ENCODE peak calls at places on chromosomes 6 and 20, in eight cellular contexts. One of them, this sample, is unnamed.

GRCh38 chr6:158642097-158642601 is 2.4 kb downstream of the DYNLT1 start:
- DNase-seq in HCT116: no peak
- DNase-seq in fibroblast of lung: peak; percentile 92
- DNase-seq in MM.1S: no peak
- DNase-seq in H9: no peak
- DNase-seq in K562: no peak
- DNase-seq in colonic mucosa: peak; percentile 16
- DNase-seq in PC-3: peak; percentile 93
- DNase-seq in this sample: no peak

GRCh38 chr6:39499053-39499452 is 176.6 kb upstream of the KCNK16 start:
- DNase-seq in HCT116: no peak
- DNase-seq in fibroblast of lung: no peak
- DNase-seq in MM.1S: no peak
- DNase-seq in H9: no peak
- DNase-seq in K562: no peak
- DNase-seq in colonic mucosa: no peak
- DNase-seq in PC-3: no peak
- DNase-seq in this sample: no peak

GRCh38 chr6:116536216-116536621 is 9.3 kb downstream of the TRAPPC3L start:
- DNase-seq in HCT116: peak; percentile 64
- DNase-seq in fibroblast of lung: peak; percentile 78
- DNase-seq in MM.1S: peak; percentile 72
- DNase-seq in H9: no peak
- DNase-seq in K562: peak; percentile 57
- DNase-seq in colonic mucosa: peak; percentile 27
- DNase-seq in PC-3: peak; percentile 75
- DNase-seq in this sample: no peak

GRCh38 chr6:115360602-115361325 is 699.9 kb downstream of the FRK start:
- DNase-seq in HCT116: no peak
- DNase-seq in fibroblast of lung: no peak
- DNase-seq in MM.1S: no peak
- DNase-seq in H9: no peak
- DNase-seq in K562: no peak
- DNase-seq in colonic mucosa: no peak
- DNase-seq in PC-3: no peak
- DNase-seq in this sample: no peak

GRCh38 chr6:37819802-37820712 is 530 bp downstream of the ZFAND3 start:
- DNase-seq in HCT116: peak; percentile 29
- DNase-seq in fibroblast of lung: peak; percentile 70
- DNase-seq in MM.1S: peak; percentile 16
- DNase-seq in H9: peak; percentile 40
- DNase-seq in K562: peak; percentile 44
- DNase-seq in colonic mucosa: peak; percentile 65
- DNase-seq in PC-3: peak; percentile 68
- DNase-seq in this sample: peak; percentile 90

GRCh38 chr6:85669735-85670194 is 27.1 kb upstream of the SYNCRIP start:
- DNase-seq in HCT116: no peak
- DNase-seq in fibroblast of lung: peak; percentile 31
- DNase-seq in MM.1S: peak; percentile 77
- DNase-seq in H9: peak; percentile 54
- DNase-seq in K562: no peak
- DNase-seq in colonic mucosa: no peak
- DNase-seq in PC-3: peak; percentile 37
- DNase-seq in this sample: no peak

GRCh38 chr6:107490568-107491058 is 696 bp downstream of the SOBP start:
- DNase-seq in HCT116: no peak
- DNase-seq in fibroblast of lung: no peak
- DNase-seq in MM.1S: no peak
- DNase-seq in H9: no peak
- DNase-seq in K562: no peak
- DNase-seq in colonic mucosa: no peak
- DNase-seq in PC-3: no peak
- DNase-seq in this sample: no peak

GRCh38 chr6:19839788-19840187 is 2.6 kb downstream of the ID4 start:
- DNase-seq in HCT116: no peak
- DNase-seq in fibroblast of lung: no peak
- DNase-seq in MM.1S: no peak
- DNase-seq in H9: no peak
- DNase-seq in K562: no peak
- DNase-seq in colonic mucosa: no peak
- DNase-seq in PC-3: no peak
- DNase-seq in this sample: no peak

GRCh38 chr20:45968801-45969711 is 2.9 kb downstream of the ZNF335 start:
- DNase-seq in HCT116: no peak
- DNase-seq in fibroblast of lung: no peak
- DNase-seq in MM.1S: no peak
- DNase-seq in H9: peak; percentile 25
- DNase-seq in K562: no peak
- DNase-seq in colonic mucosa: no peak
- DNase-seq in PC-3: no peak
- DNase-seq in this sample: peak; percentile 76

GRCh38 chr20:49508435-49509199 is 26.1 kb upstream of the KCNB1 start:
- DNase-seq in HCT116: peak; percentile 28
- DNase-seq in fibroblast of lung: peak; percentile 55
- DNase-seq in MM.1S: peak; percentile 39
- DNase-seq in H9: peak; percentile 39
- DNase-seq in K562: peak; percentile 51
- DNase-seq in colonic mucosa: no peak
- DNase-seq in PC-3: peak; percentile 80
- DNase-seq in this sample: no peak

GRCh38 chr20:50992733-50993457 is 30.0 kb downstream of the KCNG1 start:
- DNase-seq in HCT116: peak; percentile 93
- DNase-seq in fibroblast of lung: peak; percentile 76
- DNase-seq in MM.1S: peak; percentile 72
- DNase-seq in H9: peak; percentile 94
- DNase-seq in K562: peak; percentile 94
- DNase-seq in colonic mucosa: peak; percentile 74
- DNase-seq in PC-3: peak; percentile 98
- DNase-seq in this sample: no peak

GRCh38 chr6:2432258-2432657 is 186.9 kb upstream of the GMDS start:
- DNase-seq in HCT116: peak; percentile 26
- DNase-seq in fibroblast of lung: peak; percentile 87
- DNase-seq in MM.1S: no peak
- DNase-seq in H9: no peak
- DNase-seq in K562: no peak
- DNase-seq in colonic mucosa: no peak
- DNase-seq in PC-3: peak; percentile 93
- DNase-seq in this sample: no peak

GRCh38 chr6:39530201-39530759 is 194.9 kb downstream of the KIF6 start:
- DNase-seq in HCT116: no peak
- DNase-seq in fibroblast of lung: peak; percentile 31
- DNase-seq in MM.1S: peak; percentile 87
- DNase-seq in H9: no peak
- DNase-seq in K562: no peak
- DNase-seq in colonic mucosa: no peak
- DNase-seq in PC-3: peak; percentile 12
- DNase-seq in this sample: no peak

GRCh38 chr6:144360401-144360800 is 75.3 kb downstream of the UTRN start:
- DNase-seq in HCT116: no peak
- DNase-seq in fibroblast of lung: no peak
- DNase-seq in MM.1S: no peak
- DNase-seq in H9: peak; percentile 53
- DNase-seq in K562: no peak
- DNase-seq in colonic mucosa: no peak
- DNase-seq in PC-3: peak; percentile 26
- DNase-seq in this sample: no peak

GRCh38 chr20:41170386-41171105 is 33.2 kb downstream of the PLCG1 start:
- DNase-seq in HCT116: no peak
- DNase-seq in fibroblast of lung: no peak
- DNase-seq in MM.1S: no peak
- DNase-seq in H9: no peak
- DNase-seq in K562: no peak
- DNase-seq in colonic mucosa: peak; percentile 13
- DNase-seq in PC-3: no peak
- DNase-seq in this sample: no peak

GRCh38 chr6:41736207-41736710 is 851 bp upstream of the TFEB start:
- DNase-seq in HCT116: no peak
- DNase-seq in fibroblast of lung: no peak
- DNase-seq in MM.1S: no peak
- DNase-seq in H9: peak; percentile 43
- DNase-seq in K562: peak; percentile 51
- DNase-seq in colonic mucosa: no peak
- DNase-seq in PC-3: no peak
- DNase-seq in this sample: no peak
- H3K9ac ChIP-seq in HCT116: no peak overlapping the region
- H3K9ac ChIP-seq in fibroblast of lung: no peak overlapping the region
- H3K9ac ChIP-seq in MM.1S: no peak overlapping the region
- H3K9ac ChIP-seq in H9: no peak overlapping the region
- H3K9ac ChIP-seq in K562: peak overlapping the region; percentile 14
- H3K9ac ChIP-seq in colonic mucosa: peak overlapping the region; percentile 12
- H3K9ac ChIP-seq in PC-3: no peak overlapping the region
- H3K9ac ChIP-seq in this sample: no peak overlapping the region

GRCh38 chr6:32976334-32977069 is 8.1 kb downstream of the BRD2 start:
- DNase-seq in HCT116: no peak
- DNase-seq in fibroblast of lung: no peak
- DNase-seq in MM.1S: no peak
- DNase-seq in H9: no peak
- DNase-seq in K562: no peak
- DNase-seq in colonic mucosa: no peak
- DNase-seq in PC-3: no peak
- DNase-seq in this sample: no peak

GRCh38 chr6:32975886-32976285 is 7.5 kb downstream of the BRD2 start:
- DNase-seq in HCT116: no peak
- DNase-seq in fibroblast of lung: no peak
- DNase-seq in MM.1S: no peak
- DNase-seq in H9: no peak
- DNase-seq in K562: no peak
- DNase-seq in colonic mucosa: no peak
- DNase-seq in PC-3: no peak
- DNase-seq in this sample: no peak

GRCh38 chr6:32973934-32974333 is 5.5 kb downstream of the BRD2 start:
- DNase-seq in HCT116: no peak
- DNase-seq in fibroblast of lung: peak; percentile 72
- DNase-seq in MM.1S: peak; percentile 55
- DNase-seq in H9: no peak
- DNase-seq in K562: peak; percentile 65
- DNase-seq in colonic mucosa: peak; percentile 64
- DNase-seq in PC-3: peak; percentile 28
- DNase-seq in this sample: no peak

GRCh38 chr6:32973144-32973854 is 4.9 kb downstream of the BRD2 start:
- DNase-seq in HCT116: no peak
- DNase-seq in fibroblast of lung: no peak
- DNase-seq in MM.1S: peak; percentile 49
- DNase-seq in H9: no peak
- DNase-seq in K562: no peak
- DNase-seq in colonic mucosa: peak; percentile 60
- DNase-seq in PC-3: peak; percentile 27
- DNase-seq in this sample: peak; percentile 77

DNA sequence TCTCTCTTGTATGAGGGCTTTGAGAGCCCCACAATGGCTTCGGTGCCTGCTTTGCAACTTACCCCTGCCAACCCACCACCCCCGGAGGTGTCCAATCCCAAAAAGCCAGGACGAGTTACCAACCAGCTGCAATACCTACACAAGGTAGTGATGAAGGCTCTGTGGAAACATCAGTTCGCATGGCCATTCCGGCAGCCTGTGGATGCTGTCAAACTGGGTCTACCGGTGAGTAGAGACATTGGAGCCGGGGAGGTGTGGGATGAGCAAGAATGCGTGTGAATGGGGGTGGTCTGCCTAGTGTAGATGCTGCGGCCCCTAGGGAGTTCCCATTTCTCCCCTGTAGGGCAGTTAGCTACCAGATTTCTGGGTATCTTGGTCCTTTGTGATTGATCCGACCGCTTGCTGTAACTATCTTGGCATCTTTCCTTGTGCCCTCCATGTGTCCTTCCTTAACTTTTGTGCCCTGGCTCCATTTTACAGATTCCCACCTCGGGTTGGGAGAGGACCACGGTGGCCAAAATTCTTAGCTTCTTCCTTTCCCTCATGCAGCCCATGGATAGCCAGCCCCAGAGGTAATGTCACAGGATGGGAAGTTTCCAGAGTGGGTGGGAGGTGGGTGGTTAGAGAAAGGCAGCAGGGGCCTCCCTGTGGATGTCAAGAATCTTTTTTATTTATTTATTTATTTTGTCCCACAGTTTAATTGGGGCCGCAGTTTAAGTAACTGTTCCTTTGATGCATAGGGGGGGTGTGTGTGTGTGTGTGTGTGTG is 6.3 kb downstream of the BRD2 start:
- DNase-seq in HCT116: no peak
- DNase-seq in fibroblast of lung: no peak
- DNase-seq in MM.1S: no peak
- DNase-seq in H9: no peak
- DNase-seq in K562: no peak
- DNase-seq in colonic mucosa: no peak
- DNase-seq in PC-3: no peak
- DNase-seq in this sample: no peak
- H3K9ac ChIP-seq in HCT116: peak overlapping the region; percentile 94
- H3K9ac ChIP-seq in fibroblast of lung: peak overlapping the region; percentile 51
- H3K9ac ChIP-seq in MM.1S: peak overlapping the region; percentile 92
- H3K9ac ChIP-seq in H9: peak overlapping the region; percentile 57
- H3K9ac ChIP-seq in K562: peak overlapping the region; percentile 90
- H3K9ac ChIP-seq in colonic mucosa: peak overlapping the region; percentile 97
- H3K9ac ChIP-seq in PC-3: peak overlapping the region; percentile 82
- H3K9ac ChIP-seq in this sample: peak overlapping the region; percentile 75

GRCh38 chr20:35369804-35370203 is 42.0 kb downstream of the UQCC1 start:
- DNase-seq in HCT116: no peak
- DNase-seq in fibroblast of lung: peak; percentile 30
- DNase-seq in MM.1S: no peak
- DNase-seq in H9: no peak
- DNase-seq in K562: no peak
- DNase-seq in colonic mucosa: no peak
- DNase-seq in PC-3: no peak
- DNase-seq in this sample: no peak

GRCh38 chr20:35368616-35369423 is 43.0 kb downstream of the UQCC1 start:
- DNase-seq in HCT116: no peak
- DNase-seq in fibroblast of lung: no peak
- DNase-seq in MM.1S: peak; percentile 19
- DNase-seq in H9: peak; percentile 31
- DNase-seq in K562: no peak
- DNase-seq in colonic mucosa: no peak
- DNase-seq in PC-3: no peak
- DNase-seq in this sample: no peak

DNA sequence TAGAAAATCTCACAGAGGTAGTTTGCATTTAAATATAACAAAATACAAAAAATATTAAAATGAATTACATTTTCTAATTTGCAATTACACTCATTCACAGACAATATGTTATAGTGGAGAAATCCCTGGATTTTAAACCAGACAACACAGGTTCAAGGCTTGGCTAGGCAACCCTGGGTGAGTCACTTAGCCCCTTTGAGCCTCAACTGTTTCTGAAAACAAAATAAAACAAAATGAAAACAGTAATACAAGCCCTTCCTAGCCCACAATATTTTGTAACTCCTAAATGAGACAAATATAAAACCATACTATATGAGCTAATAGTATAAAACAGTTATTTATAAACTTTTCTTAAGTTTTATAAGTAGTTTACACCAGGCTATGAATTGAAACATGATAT is 41.0 kb downstream of the UQCC1 start:
- DNase-seq in HCT116: no peak
- DNase-seq in fibroblast of lung: no peak
- DNase-seq in MM.1S: no peak
- DNase-seq in H9: no peak
- DNase-seq in K562: no peak
- DNase-seq in colonic mucosa: no peak
- DNase-seq in PC-3: no peak
- DNase-seq in this sample: no peak
- H3K9ac ChIP-seq in HCT116: no peak overlapping the region
- H3K9ac ChIP-seq in fibroblast of lung: no peak overlapping the region
- H3K9ac ChIP-seq in MM.1S: no peak overlapping the region
- H3K9ac ChIP-seq in H9: no peak overlapping the region
- H3K9ac ChIP-seq in K562: no peak overlapping the region
- H3K9ac ChIP-seq in colonic mucosa: no peak overlapping the region
- H3K9ac ChIP-seq in PC-3: no peak overlapping the region
- H3K9ac ChIP-seq in this sample: no peak overlapping the region

GRCh38 chr6:30150151-30150550 is 10.9 kb downstream of the TRIM10 start:
- DNase-seq in HCT116: no peak
- DNase-seq in fibroblast of lung: no peak
- DNase-seq in MM.1S: no peak
- DNase-seq in H9: no peak
- DNase-seq in K562: no peak
- DNase-seq in colonic mucosa: no peak
- DNase-seq in PC-3: no peak
- DNase-seq in this sample: no peak
- H3K9ac ChIP-seq in HCT116: no peak overlapping the region
- H3K9ac ChIP-seq in fibroblast of lung: no peak overlapping the region
- H3K9ac ChIP-seq in MM.1S: no peak overlapping the region
- H3K9ac ChIP-seq in H9: no peak overlapping the region
- H3K9ac ChIP-seq in K562: no peak overlapping the region
- H3K9ac ChIP-seq in colonic mucosa: no peak overlapping the region
- H3K9ac ChIP-seq in PC-3: no peak overlapping the region
- H3K9ac ChIP-seq in this sample: no peak overlapping the region

This sample was measured in kidney.